ENCODE peak calls at places on chromosomes 16 and 17, in six cellular contexts. D, I, H, A, G and M are unnamed samples.

GRCh38 chr16:8656376-8656775 is 18.0 kb upstream of the ABAT start:
- DNase-seq in D (no peak), I (no peak), G (no peak), A (no peak), H (no peak), M (no peak)

GRCh38 chr17:27502526-27503324 is 46.5 kb downstream of the KSR1 start:
- DNase-seq in D (no peak), I (no peak), G (no peak), A (no peak), H (no peak), M (no peak)

GRCh38 chr16:24253192-24253591 is 2.9 kb upstream of the CACNG3 start:
- DNase-seq in D (no peak), H (no peak), A (peak), I (peak), G (no peak), M (peak)

GRCh38 chr16:535446-536405 is 8.2 kb downstream of the CAPN15 start:
- DNase-seq in A (no peak), H (peak), I (no peak), D (peak), G (no peak), M (no peak)

GRCh38 chr16:4409081-4409932 is 7.1 kb downstream of the CORO7 start:
- DNase-seq in H (no peak), A (no peak), I (no peak), D (no peak), G (no peak), M (peak)

GRCh38 chr17:64507418-64507766 is 615 bp downstream of the CEP95 start:
- DNase-seq in I (no peak), G (peak), H (peak), A (peak), D (no peak), M (no peak)

GRCh38 chr16:67538666-67539101 is 10.1 kb downstream of the RIPOR1 start:
- DNase-seq in G (no peak), A (no peak), H (no peak), D (peak), I (no peak), M (no peak)

GRCh38 chr17:65522751-65523404 is 38.6 kb downstream of the AXIN2 start:
- DNase-seq in G (no peak), A (no peak), I (no peak), H (no peak), D (no peak), M (no peak)

GRCh38 chr16:23436992-23437391 is 16.0 kb downstream of the COG7 start:
- DNase-seq in G (no peak), I (no peak), H (no peak), A (no peak), D (no peak), M (no peak)

GRCh38 chr17:39410279-39410678 is 8.9 kb upstream of the FBXL20 start:
- DNase-seq in A (no peak), G (no peak), D (no peak), I (no peak), H (no peak), M (no peak)

GRCh38 chr16:12146966-12147365 is 170.4 kb downstream of the SNX29 start:
- DNase-seq in H (no peak), D (no peak), A (no peak), I (no peak), G (no peak), M (no peak)

GRCh38 chr16:4217246-4218131 is 24.4 kb downstream of the SRL start:
- DNase-seq in H (peak), D (no peak), I (no peak), G (no peak), A (no peak), M (no peak)

GRCh38 chr16:5505093-5505887 is 407.7 kb upstream of the EEF2KMT start:
- DNase-seq in H (no peak), I (no peak), A (no peak), D (no peak), G (no peak), M (no peak)

GRCh38 chr16:70418274-70418992 is 20.5 kb downstream of the ST3GAL2 start:
- DNase-seq in I (no peak), H (no peak), A (no peak), D (no peak), G (no peak), M (no peak)

GRCh38 chr17:41196068-41196467 is 6.4 kb downstream of the KRTAP9-1 start:
- DNase-seq in G (no peak), A (no peak), D (no peak), H (no peak), I (no peak), M (no peak)

GRCh38 chr17:48392836-48393235 is 37.2 kb downstream of the SKAP1 start:
- DNase-seq in H (no peak), I (no peak), A (no peak), G (no peak), D (no peak), M (no peak)

GRCh38 chr16:1003551-1004347 is 22.2 kb downstream of the SOX8 start:
- DNase-seq in I (no peak), H (no peak), A (no peak), D (no peak), G (no peak), M (no peak)

GRCh38 chr17:44848257-44848795 is 643 bp downstream of the HIGD1B start:
- DNase-seq in D (no peak), H (no peak), I (no peak), A (no peak), G (no peak), M (no peak)

GRCh38 chr16:21186326-21186691 is 25.1 kb downstream of the ZP2 start:
- DNase-seq in H (no peak), A (no peak), G (no peak), I (no peak), D (no peak), M (no peak)

GRCh38 chr16:79653337-79654000 is 52.9 kb upstream of the MAF start:
- DNase-seq in H (peak), D (no peak), I (no peak), A (no peak), G (peak), M (no peak)

GRCh38 chr17:73643846-73644144 is 450 bp downstream of the SDK2 start:
- DNase-seq in D (no peak), I (no peak), G (no peak), H (no peak), A (no peak), M (no peak)

GRCh38 chr16:3645108-3645503 is 9.4 kb upstream of the DNASE1 start:
- DNase-seq in I (no peak), D (no peak), G (no peak), H (no peak), A (no peak), M (no peak)

GRCh38 chr17:57861737-57862409 is 12.0 kb upstream of the MRPS23 start:
- DNase-seq in A (no peak), H (peak), G (peak), I (no peak), D (peak), M (peak)
- H3K27ac ChIP-seq in A (peak), H (peak), G (peak), I (peak), D (peak), M (peak)

GRCh38 chr16:89286096-89286495 is 68.6 kb downstream of the ZNF778 start:
- DNase-seq in A (no peak), G (no peak), D (no peak), H (no peak), I (no peak), M (no peak)
- H3K27ac ChIP-seq in A (no peak), G (no peak), D (no peak), H (no peak), I (peak), M (no peak)

GRCh38 chr17:8609910-8610309 is 20.6 kb downstream of the MYH10 start:
- DNase-seq in I (no peak), H (no peak), D (no peak), A (no peak), G (no peak), M (no peak)

GRCh38 chr17:8611135-8611534 is 19.4 kb downstream of the MYH10 start:
- DNase-seq in I (no peak), H (no peak), G (no peak), A (no peak), D (no peak), M (no peak)

GRCh38 chr17:8611671-8612298 is 18.7 kb downstream of the MYH10 start:
- DNase-seq in H (no peak), A (no peak), D (no peak), G (no peak), I (no peak), M (no peak)

GRCh38 chr17:8608001-8608400 is 22.5 kb downstream of the MYH10 start:
- DNase-seq in H (no peak), D (no peak), G (no peak), A (no peak), I (no peak), M (no peak)

DNA sequence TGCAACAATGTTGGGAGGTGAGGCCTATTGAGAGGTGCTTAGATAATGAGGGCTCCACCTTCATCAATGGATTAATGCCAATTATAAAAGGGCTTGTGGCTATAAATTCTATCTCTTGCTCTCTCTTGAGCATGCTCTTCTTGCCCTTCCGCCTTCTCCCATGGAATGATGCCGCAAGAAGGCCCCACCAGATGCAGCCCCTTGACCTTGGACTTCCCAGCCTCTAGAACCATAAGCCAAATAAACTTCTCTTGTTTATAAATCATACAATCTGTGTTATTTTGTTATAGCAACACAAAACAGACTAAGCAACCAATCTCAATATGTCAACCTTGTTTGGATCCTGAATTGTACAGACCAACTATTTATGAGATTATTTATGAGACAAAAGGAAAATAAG is 20.0 kb downstream of the MYH10 start:
- DNase-seq in A (no peak), G (no peak), D (no peak), I (no peak), H (no peak), M (no peak)
- H3K27ac ChIP-seq in A (no peak), G (no peak), D (no peak), I (no peak), H (no peak), M (no peak)

GRCh38 chr16:75629132-75629531 is 6.1 kb upstream of the ADAT1 start:
- DNase-seq in I (no peak), G (no peak), D (no peak), H (no peak), A (no peak), M (no peak)

GRCh38 chr16:75626806-75627205 is 3.7 kb upstream of the ADAT1 start:
- DNase-seq in D (no peak), H (no peak), A (no peak), G (no peak), I (no peak), M (no peak)

GRCh38 chr16:75624921-75625334 is 1.8 kb upstream of the ADAT1 start:
- DNase-seq in H (no peak), G (no peak), A (no peak), I (no peak), D (no peak), M (no peak)

GRCh38 chr16:75627856-75628255 is 4.8 kb upstream of the ADAT1 start:
- DNase-seq in I (no peak), H (no peak), D (no peak), A (no peak), G (no peak), M (no peak)

GRCh38 chr16:75628351-75628750 is 5.3 kb upstream of the ADAT1 start:
- DNase-seq in A (no peak), H (no peak), I (no peak), D (no peak), G (no peak), M (no peak)
- H3K27ac ChIP-seq in A (peak), H (no peak), I (no peak), D (no peak), G (no peak), M (no peak)

GRCh38 chr17:7240375-7240774 is 1.1 kb upstream of the PHF23 start:
- DNase-seq in A (no peak), H (no peak), G (no peak), D (no peak), I (no peak), M (no peak)
- H3K27ac ChIP-seq in A (peak), H (peak), G (peak), D (peak), I (peak), M (peak)

DNA sequence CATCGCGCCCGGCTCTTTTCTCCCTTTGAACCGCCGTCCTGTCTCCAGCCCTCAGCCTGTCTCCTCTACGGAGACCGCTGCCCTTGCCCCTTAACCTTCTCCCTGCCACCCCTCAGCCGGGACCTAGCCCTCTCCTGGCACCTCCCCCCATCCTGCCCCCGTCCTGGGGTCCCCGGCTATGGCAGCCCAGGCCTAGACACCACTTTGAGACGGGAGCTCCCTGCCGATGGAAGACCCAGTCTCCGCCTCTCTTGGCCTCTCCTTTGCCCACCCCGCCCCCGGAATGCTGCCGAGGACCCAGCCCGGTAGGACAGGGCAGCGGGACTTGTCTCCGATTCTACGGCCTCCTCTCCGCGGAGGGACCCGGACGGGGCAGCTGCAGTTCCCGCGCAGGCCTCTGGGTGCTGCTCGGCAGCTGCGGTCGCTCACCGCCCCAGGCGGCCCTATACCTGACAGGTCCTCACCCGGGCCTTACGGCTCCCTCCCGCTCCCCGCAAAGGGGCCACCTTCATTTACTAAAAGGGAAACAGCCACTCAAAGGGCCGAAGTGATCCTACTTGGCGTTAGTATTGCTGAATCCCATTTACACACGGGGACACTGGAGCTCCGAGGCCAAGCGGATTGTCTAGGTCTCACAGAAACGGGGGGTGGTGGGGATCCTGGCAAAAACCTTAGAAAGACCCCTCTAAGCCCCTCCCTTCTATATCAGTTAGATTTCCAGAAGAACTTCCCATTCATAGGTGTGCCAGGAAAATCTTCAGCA is 32.6 kb upstream of the TAC4 start:
- DNase-seq in A (peak), D (peak), I (peak), G (peak), H (peak), M (peak)
- H3K27ac ChIP-seq in A (no peak), D (no peak), I (no peak), G (no peak), H (no peak), M (no peak)

GRCh38 chr17:75633484-75634375 is 496 bp downstream of the SMIM5 start:
- DNase-seq in A (peak), G (peak), D (peak), H (peak), I (peak), M (peak)
- H3K27ac ChIP-seq in A (no peak), G (peak), D (peak), H (peak), I (peak), M (peak)

DNA sequence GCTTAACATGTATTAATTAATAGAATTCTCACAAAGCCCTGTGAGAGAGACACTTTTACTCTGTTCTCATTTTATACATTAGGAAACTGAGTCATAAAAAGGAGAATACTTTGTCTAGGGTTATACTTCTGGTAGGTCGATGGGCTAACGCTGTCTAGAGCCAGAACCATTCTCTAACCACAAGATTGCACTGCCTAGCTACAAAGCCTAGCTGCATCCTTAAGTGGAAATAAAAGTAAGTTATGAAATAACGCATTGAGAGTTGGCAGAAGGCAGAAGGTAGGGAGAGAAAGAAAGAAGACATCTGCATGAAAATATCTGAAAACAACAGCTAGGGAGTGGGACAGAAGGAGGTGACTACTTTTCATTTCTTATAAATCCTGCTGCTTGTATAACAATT is 33.2 kb downstream of the IRX6 start:
- DNase-seq in I (no peak), D (no peak), H (no peak), A (peak), G (no peak), M (no peak)
- H3K27ac ChIP-seq in I (no peak), D (no peak), H (no peak), A (peak), G (no peak), M (no peak)

GRCh38 chr16:87834015-87834667 is 35.2 kb downstream of the SLC7A5 start:
- DNase-seq in I (no peak), H (no peak), D (no peak), A (no peak), G (no peak), M (no peak)

GRCh38 chr16:87831421-87832136 is 37.7 kb downstream of the SLC7A5 start:
- DNase-seq in I (no peak), D (no peak), H (no peak), A (no peak), G (no peak), M (no peak)

GRCh38 chr16:87832137-87832527 is 37.2 kb downstream of the SLC7A5 start:
- DNase-seq in H (no peak), G (no peak), A (no peak), D (no peak), I (no peak), M (no peak)

GRCh38 chr16:87833548-87833947 is 35.8 kb downstream of the SLC7A5 start:
- DNase-seq in G (no peak), H (no peak), I (no peak), A (no peak), D (no peak), M (no peak)

GRCh38 chr16:87832759-87833502 is 36.4 kb downstream of the SLC7A5 start:
- DNase-seq in D (no peak), A (no peak), G (no peak), I (no peak), H (no peak), M (peak)
- H3K27ac ChIP-seq in D (no peak), A (peak), G (no peak), I (no peak), H (no peak), M (no peak)